ENCODE peak calls at places on chromosomes 13 and 19, in four cellular contexts. N, D, F and U are unnamed samples.

GRCh38 chr13:34290661-34291060 is 472.7 kb downstream of the RFC3 start:
- DNase-seq in F (no peak), N (no peak), D (no peak), U (no peak)

GRCh38 chr19:18566953-18567352 is 4.7 kb upstream of the UBA52 start:
- DNase-seq in N (no peak), D (no peak), F (no peak), U (no peak)

GRCh38 chr13:29977721-29978120 is 127.3 kb upstream of the UBL3 start:
- DNase-seq in F (no peak), N (no peak), D (no peak), U (no peak)

GRCh38 chr13:46531953-46532352 is 21.0 kb upstream of the LRCH1 start:
- DNase-seq in D (no peak), F (no peak), N (no peak), U (no peak)

GRCh38 chr19:46224773-46225172 is 4.8 kb upstream of the IGFL1 start:
- DNase-seq in F (no peak), N (no peak), D (no peak), U (no peak)

GRCh38 chr19:54188224-54188871 is 1.0 kb downstream of the MBOAT7 start:
- DNase-seq in F (no peak), N (no peak), D (peak; percentile 65), U (no peak)

GRCh38 chr13:77398825-77399620 is 72.1 kb upstream of the MYCBP2 start:
- DNase-seq in N (no peak), F (no peak), D (peak; percentile 6), U (no peak)

GRCh38 chr13:22012676-22013075 is 341.8 kb downstream of the FGF9 start:
- DNase-seq in F (no peak), N (no peak), D (no peak), U (no peak)

GRCh38 chr19:35269425-35270117 is 809 bp downstream of the USF2 start:
- DNase-seq in F (peak; percentile 90), D (peak; percentile 92), N (no peak), U (peak; percentile 54)

GRCh38 chr19:48638831-48639381 is 1.7 kb upstream of the DBP start:
- DNase-seq in N (no peak), D (no peak), F (no peak), U (no peak)

GRCh38 chr19:3013261-3013725 is 15.8 kb downstream of the TLE2 start:
- DNase-seq in D (no peak), N (no peak), F (no peak), U (no peak)

DNA sequence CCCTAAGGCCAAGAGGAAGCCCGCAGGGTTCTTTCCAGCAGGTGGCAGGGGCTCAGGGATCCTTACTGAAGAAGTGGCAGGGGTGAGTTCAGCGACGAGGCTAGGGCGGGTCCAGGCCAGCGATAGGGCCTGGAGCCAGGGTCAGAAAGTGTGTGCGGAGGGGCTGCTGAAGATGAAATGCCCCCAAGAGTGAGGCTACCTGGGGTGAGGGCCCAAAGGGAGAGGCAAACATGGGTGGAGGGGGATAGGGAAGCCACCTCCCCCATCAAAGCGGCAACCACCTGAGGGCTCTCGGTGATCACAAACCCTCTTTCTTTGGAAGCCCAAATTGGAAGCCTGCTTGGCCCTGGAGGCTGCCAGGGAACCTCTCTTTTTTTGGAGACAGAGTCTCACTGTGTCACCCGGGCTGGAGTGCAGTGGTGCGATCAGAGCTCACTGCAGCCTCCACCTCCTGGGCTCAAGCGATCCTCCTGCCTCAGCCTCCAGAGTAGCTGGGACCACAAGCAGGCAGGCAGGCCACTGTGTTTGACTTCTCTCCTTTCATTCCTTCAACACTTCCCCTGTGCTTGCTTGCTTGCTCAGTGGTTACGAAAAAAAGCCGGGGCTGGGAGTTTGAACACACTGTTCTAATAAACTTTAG is 1.2 kb upstream of the ATP8B3 start:
- DNase-seq in N (no peak), D (no peak), F (no peak), U (no peak)
- TF ChIP-seq CTCF in N (no peak), D (no peak), F (no peak), U (no peak)

GRCh38 chr13:49495783-49496762 is at the start of gene PHF11:
- DNase-seq in N (peak; percentile 76), D (peak; percentile 87), F (peak; percentile 86), U (peak; percentile 45)
- TF ChIP-seq CTCF in N (peak; percentile 48), D (no peak), F (peak; percentile 11), U (no peak)

GRCh38 chr19:13953021-13953531 is 767 bp downstream of the DCAF15 start:
- DNase-seq in N (no peak), F (peak; percentile 36), D (peak; percentile 86), U (no peak)
- TF ChIP-seq CTCF in N (no peak), F (no peak), D (peak; percentile 24), U (no peak)

DNA sequence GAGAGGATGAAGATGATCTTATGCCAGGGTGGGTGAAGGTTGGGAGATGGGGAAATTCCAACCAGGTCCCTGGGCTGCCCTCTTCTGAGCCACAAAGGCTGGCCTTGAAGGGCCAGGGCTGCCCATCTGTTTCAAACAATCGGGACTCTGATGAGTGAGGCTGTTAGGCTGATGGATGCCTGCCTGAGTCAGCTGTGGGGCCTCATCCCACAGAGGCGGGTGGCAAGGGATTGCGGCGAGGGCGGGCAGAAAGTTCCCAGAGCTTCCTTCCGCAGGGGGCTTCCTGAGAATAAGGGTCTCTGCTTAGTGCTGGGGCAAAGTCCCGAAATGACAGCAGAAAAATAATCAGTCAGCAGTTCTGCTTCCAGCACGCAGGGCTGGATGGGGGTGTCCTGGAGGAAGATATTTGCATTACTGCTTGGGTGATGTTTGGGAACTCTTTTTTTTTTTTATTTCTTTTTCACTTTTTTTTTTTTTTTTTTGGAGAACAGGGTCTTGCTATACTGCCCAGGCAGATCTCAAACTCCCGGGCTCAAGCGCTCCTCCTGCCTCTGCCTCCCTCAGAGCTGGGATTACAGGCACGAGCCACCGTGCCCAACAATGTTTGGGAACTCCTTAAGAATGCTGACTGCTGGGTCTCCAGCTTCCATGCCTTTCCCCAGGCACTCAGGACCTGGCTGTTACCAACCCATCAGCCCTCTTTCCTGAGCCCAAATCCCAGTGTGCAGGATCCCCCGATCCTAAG is 14.1 kb downstream of the SH3GL1 start:
- DNase-seq in D (no peak), N (no peak), F (no peak), U (no peak)
- TF ChIP-seq CTCF in D (no peak), N (no peak), F (no peak), U (no peak)